ENCODE peak calls at places on chromosomes 3 and 15, in nine cellular contexts. V is WTC11; G is NB4; X is fibroblast of lung; B is activated gamma-delta T cell treated with anti-CD3 and anti-CD28 coated beads, Interleukin-2, amount 50 U/mL, for 16 hours; F is small intestine; O is pons; L is NCI-H1436; Z is prostate gland. N is an unnamed sample.

GRCh38 chr3:55486857-55487375 is at the start of gene WNT5A:
- DNase-seq in V (peak; percentile 78), G (no peak), F (no peak), X (peak; percentile 62), B (no peak), O (no peak), L (no peak), Z (no peak), N (no peak)

GRCh38 chr15:65642588-65642987 is 20.9 kb downstream of the SLC24A1 start:
- DNase-seq in G (no peak), Z (no peak), V (no peak), O (no peak), L (no peak), B (no peak), F (peak; percentile 23), X (no peak), N (no peak)

GRCh38 chr15:40894689-40895308 is 549 bp downstream of the VPS18 start:
- DNase-seq in Z (peak; percentile 26), X (peak; percentile 68), G (peak; percentile 87), L (peak; percentile 26), V (peak; percentile 73), F (peak; percentile 65), O (no peak), B (peak; percentile 43), N (peak; percentile 50)

GRCh38 chr3:128307781-128308469 is 154.6 kb downstream of the EEFSEC start:
- DNase-seq in L (no peak), X (no peak), O (no peak), G (no peak), V (no peak), B (no peak), F (no peak), Z (no peak), N (no peak)

GRCh38 chr3:63872135-63872924 is 8.7 kb downstream of the ATXN7 start:
- DNase-seq in O (no peak), V (no peak), X (peak; percentile 88), F (no peak), Z (no peak), L (no peak), B (no peak), G (no peak), N (peak; percentile 39)

GRCh38 chr3:79543618-79544017 is 224.2 kb downstream of the ROBO1 start:
- DNase-seq in Z (no peak), B (no peak), L (no peak), X (no peak), O (no peak), V (no peak), G (no peak), F (no peak), N (no peak)

GRCh38 chr3:179323197-179323901 is 518 bp downstream of the ZNF639 start:
- DNase-seq in O (peak; percentile 59), F (peak; percentile 61), V (peak; percentile 61), G (peak; percentile 85), Z (peak; percentile 64), B (peak; percentile 35), L (peak; percentile 41), X (peak; percentile 75), N (no peak)

GRCh38 chr3:130242850-130243569 is 102.5 kb upstream of the COL6A5 start:
- DNase-seq in L (no peak), V (no peak), O (peak; percentile 15), B (no peak), X (peak; percentile 18), F (peak; percentile 44), Z (no peak), G (peak; percentile 4), N (no peak)

GRCh38 chr15:41899854-41900442 is 6.1 kb upstream of the SPTBN5 start:
- DNase-seq in L (no peak), B (no peak), X (no peak), Z (no peak), V (no peak), F (no peak), O (no peak), G (no peak), N (no peak)

GRCh38 chr3:12139111-12139511 is 19.6 kb downstream of the TIMP4 start:
- DNase-seq in V (peak; percentile 42), O (no peak), B (no peak), G (peak; percentile 78), Z (no peak), L (no peak), X (peak; percentile 87), F (no peak), N (no peak)

GRCh38 chr3:173889522-173890055 is 492.0 kb downstream of the NLGN1 start:
- DNase-seq in F (no peak), V (no peak), X (no peak), Z (peak; percentile 55), O (no peak), L (no peak), B (no peak), G (no peak), N (no peak)

N was measured in retinal pigment epithelial cell.